ENCODE peak calls at places on chromosome 1, in nine cellular contexts. One of them, this sample, is unnamed.

GRCh38 chr1:7783178-7783711 is 846 bp upstream of the PER3 start:
- DNase-seq in fibroblast of lung: peak; percentile 19
- DNase-seq in GM23338: peak; percentile 83
- DNase-seq in activated CD4-positive, alpha-beta T cell treated with anti-CD3 and anti-CD28 coated beads for 36 hours: peak; percentile 54
- DNase-seq in left ventricle myocardium inferior: peak; percentile 83
- DNase-seq in amygdala: no peak
- DNase-seq in activated CD8-positive, alpha-beta memory T cell treated with anti-CD3 and anti-CD28 coated beads for 24 hours: no peak
- DNase-seq in amniotic stem cell: no peak
- DNase-seq in fibroblast of mammary gland: peak; percentile 48
- DNase-seq in this sample: peak; percentile 77

GRCh38 chr1:102851616-102852015 is 256.7 kb downstream of the COL11A1 start:
- DNase-seq in fibroblast of lung: no peak
- DNase-seq in GM23338: no peak
- DNase-seq in activated CD4-positive, alpha-beta T cell treated with anti-CD3 and anti-CD28 coated beads for 36 hours: no peak
- DNase-seq in left ventricle myocardium inferior: no peak
- DNase-seq in amygdala: no peak
- DNase-seq in activated CD8-positive, alpha-beta memory T cell treated with anti-CD3 and anti-CD28 coated beads for 24 hours: no peak
- DNase-seq in amniotic stem cell: no peak
- DNase-seq in fibroblast of mammary gland: no peak
- DNase-seq in this sample: peak; percentile 77

GRCh38 chr1:11979453-11979817 is 809 bp upstream of the MFN2 start:
- DNase-seq in fibroblast of lung: no peak
- DNase-seq in GM23338: no peak
- DNase-seq in activated CD4-positive, alpha-beta T cell treated with anti-CD3 and anti-CD28 coated beads for 36 hours: no peak
- DNase-seq in left ventricle myocardium inferior: no peak
- DNase-seq in amygdala: no peak
- DNase-seq in activated CD8-positive, alpha-beta memory T cell treated with anti-CD3 and anti-CD28 coated beads for 24 hours: no peak
- DNase-seq in amniotic stem cell: no peak
- DNase-seq in fibroblast of mammary gland: no peak
- DNase-seq in this sample: no peak

GRCh38 chr1:47984175-47984789 is 12.9 kb downstream of the TRABD2B start:
- DNase-seq in fibroblast of lung: no peak
- DNase-seq in GM23338: peak; percentile 81
- DNase-seq in activated CD4-positive, alpha-beta T cell treated with anti-CD3 and anti-CD28 coated beads for 36 hours: peak; percentile 26
- DNase-seq in left ventricle myocardium inferior: peak; percentile 34
- DNase-seq in amygdala: no peak
- DNase-seq in activated CD8-positive, alpha-beta memory T cell treated with anti-CD3 and anti-CD28 coated beads for 24 hours: no peak
- DNase-seq in amniotic stem cell: no peak
- DNase-seq in fibroblast of mammary gland: no peak
- DNase-seq in this sample: no peak

GRCh38 chr1:83998599-83999315 is at the start of gene TTLL7:
- DNase-seq in fibroblast of lung: peak; percentile 27
- DNase-seq in GM23338: peak; percentile 87
- DNase-seq in activated CD4-positive, alpha-beta T cell treated with anti-CD3 and anti-CD28 coated beads for 36 hours: peak; percentile 79
- DNase-seq in left ventricle myocardium inferior: peak; percentile 82
- DNase-seq in amygdala: peak; percentile 78
- DNase-seq in activated CD8-positive, alpha-beta memory T cell treated with anti-CD3 and anti-CD28 coated beads for 24 hours: peak; percentile 86
- DNase-seq in amniotic stem cell: peak; percentile 48
- DNase-seq in fibroblast of mammary gland: peak; percentile 54
- DNase-seq in this sample: peak; percentile 71

GRCh38 chr1:201506092-201506491 is 831 bp downstream of the CSRP1 start:
- DNase-seq in fibroblast of lung: no peak
- DNase-seq in GM23338: no peak
- DNase-seq in activated CD4-positive, alpha-beta T cell treated with anti-CD3 and anti-CD28 coated beads for 36 hours: no peak
- DNase-seq in left ventricle myocardium inferior: no peak
- DNase-seq in amygdala: no peak
- DNase-seq in activated CD8-positive, alpha-beta memory T cell treated with anti-CD3 and anti-CD28 coated beads for 24 hours: no peak
- DNase-seq in amniotic stem cell: no peak
- DNase-seq in fibroblast of mammary gland: no peak
- DNase-seq in this sample: no peak

GRCh38 chr1:23810818-23811420 is 10.4 kb upstream of the GALE start:
- DNase-seq in fibroblast of lung: peak; percentile 25
- DNase-seq in GM23338: peak; percentile 86
- DNase-seq in activated CD4-positive, alpha-beta T cell treated with anti-CD3 and anti-CD28 coated beads for 36 hours: peak; percentile 74
- DNase-seq in left ventricle myocardium inferior: no peak
- DNase-seq in amygdala: no peak
- DNase-seq in activated CD8-positive, alpha-beta memory T cell treated with anti-CD3 and anti-CD28 coated beads for 24 hours: peak; percentile 78
- DNase-seq in amniotic stem cell: no peak
- DNase-seq in fibroblast of mammary gland: peak; percentile 43
- DNase-seq in this sample: peak; percentile 35

GRCh38 chr1:246921481-246921880 is 10.3 kb downstream of the AHCTF1 start:
- DNase-seq in fibroblast of lung: peak; percentile 18
- DNase-seq in GM23338: no peak
- DNase-seq in activated CD4-positive, alpha-beta T cell treated with anti-CD3 and anti-CD28 coated beads for 36 hours: no peak
- DNase-seq in left ventricle myocardium inferior: no peak
- DNase-seq in amygdala: no peak
- DNase-seq in activated CD8-positive, alpha-beta memory T cell treated with anti-CD3 and anti-CD28 coated beads for 24 hours: no peak
- DNase-seq in amniotic stem cell: no peak
- DNase-seq in fibroblast of mammary gland: peak; percentile 71
- DNase-seq in this sample: no peak

GRCh38 chr1:153629971-153630370 is 1.7 kb downstream of the S100A1 start:
- DNase-seq in fibroblast of lung: no peak
- DNase-seq in GM23338: no peak
- DNase-seq in activated CD4-positive, alpha-beta T cell treated with anti-CD3 and anti-CD28 coated beads for 36 hours: no peak
- DNase-seq in left ventricle myocardium inferior: peak; percentile 75
- DNase-seq in amygdala: no peak
- DNase-seq in activated CD8-positive, alpha-beta memory T cell treated with anti-CD3 and anti-CD28 coated beads for 24 hours: no peak
- DNase-seq in amniotic stem cell: no peak
- DNase-seq in fibroblast of mammary gland: no peak
- DNase-seq in this sample: no peak

GRCh38 chr1:21524686-21525339 is 15.6 kb downstream of the ALPL start:
- DNase-seq in fibroblast of lung: no peak
- DNase-seq in GM23338: no peak
- DNase-seq in activated CD4-positive, alpha-beta T cell treated with anti-CD3 and anti-CD28 coated beads for 36 hours: no peak
- DNase-seq in left ventricle myocardium inferior: no peak
- DNase-seq in amygdala: peak; percentile 49
- DNase-seq in activated CD8-positive, alpha-beta memory T cell treated with anti-CD3 and anti-CD28 coated beads for 24 hours: no peak
- DNase-seq in amniotic stem cell: no peak
- DNase-seq in fibroblast of mammary gland: no peak
- DNase-seq in this sample: no peak

GRCh38 chr1:62407398-62408009 is 29.3 kb upstream of the USP1 start:
- DNase-seq in fibroblast of lung: peak; percentile 73
- DNase-seq in GM23338: peak; percentile 84
- DNase-seq in activated CD4-positive, alpha-beta T cell treated with anti-CD3 and anti-CD28 coated beads for 36 hours: no peak
- DNase-seq in left ventricle myocardium inferior: no peak
- DNase-seq in amygdala: no peak
- DNase-seq in activated CD8-positive, alpha-beta memory T cell treated with anti-CD3 and anti-CD28 coated beads for 24 hours: no peak
- DNase-seq in amniotic stem cell: peak; percentile 30
- DNase-seq in fibroblast of mammary gland: peak; percentile 68
- DNase-seq in this sample: peak; percentile 63

This sample was measured in EH.